ENCODE peak calls at places on chromosomes 6 and 20, in four cellular contexts. S is Calu3, D is PC-9, O is fibroblast of lung. A is an unnamed sample.

GRCh38 chr20:33431797-33432381 is 11.7 kb downstream of the SNTA1 start:
- DNase-seq in S (no peak), D (no peak), O (no peak), A (no peak)

GRCh38 chr20:31555203-31555602 is 41.0 kb downstream of the HM13 start:
- DNase-seq in S (no peak), D (no peak), O (no peak), A (no peak)

GRCh38 chr6:6654599-6655575 is 66.4 kb downstream of the LY86 start:
- DNase-seq in S (no peak), D (no peak), O (peak), A (no peak)

GRCh38 chr6:16576391-16577368 is 184.6 kb downstream of the ATXN1 start:
- DNase-seq in S (peak), D (no peak), O (no peak), A (no peak)

GRCh38 chr6:32772656-32773055 is 9.3 kb upstream of the HLA-DQB2 start:
- DNase-seq in S (no peak), D (no peak), O (no peak), A (no peak)

GRCh38 chr6:163014736-163015135 is 287.0 kb downstream of the PACRG start:
- DNase-seq in S (no peak), D (no peak), O (no peak), A (no peak)

GRCh38 chr6:166954118-166954713 is 2.1 kb downstream of the RNASET2 start:
- DNase-seq in S (no peak), D (no peak), O (no peak), A (no peak)

GRCh38 chr20:53332022-53332824 is 261.4 kb downstream of the ZNF217 start:
- DNase-seq in S (no peak), D (peak), O (no peak), A (no peak)

GRCh38 chr20:63518351-63518861 is 2.2 kb upstream of the PPDPF start:
- DNase-seq in S (no peak), D (no peak), O (no peak), A (no peak)

GRCh38 chr20:48094944-48095343 is 309.7 kb upstream of the SULF2 start:
- DNase-seq in S (no peak), D (no peak), O (no peak), A (no peak)

GRCh38 chr6:1704711-1705110 is 95.0 kb downstream of the FOXC1 start:
- DNase-seq in S (no peak), D (no peak), O (no peak), A (no peak)

GRCh38 chr20:47273591-47274235 is 82.8 kb downstream of the ZMYND8 start:
- DNase-seq in S (no peak), D (no peak), O (no peak), A (no peak)

GRCh38 chr6:146595981-146596731 is 2.6 kb upstream of the ADGB start:
- DNase-seq in S (no peak), D (no peak), O (no peak), A (no peak)

GRCh38 chr20:57991211-57991841 is 237.1 kb downstream of the ANKRD60 start:
- DNase-seq in S (peak), D (peak), O (no peak), A (peak)

GRCh38 chr20:60687213-60687612 is 564.8 kb upstream of the CDH4 start:
- DNase-seq in S (no peak), D (no peak), O (no peak), A (no peak)

GRCh38 chr6:12528581-12529363 is 187.8 kb upstream of the PHACTR1 start:
- DNase-seq in S (no peak), D (no peak), O (no peak), A (no peak)

GRCh38 chr6:157143885-157144795 is 179.2 kb downstream of the TMEM242 start:
- DNase-seq in S (no peak), D (no peak), O (peak), A (no peak)

GRCh38 chr6:153449279-153449678 is 318.2 kb upstream of the RGS17 start:
- DNase-seq in S (no peak), D (no peak), O (no peak), A (no peak)

GRCh38 chr6:116218866-116219265 is 35.0 kb downstream of the TSPYL4 start:
- DNase-seq in S (no peak), D (no peak), O (no peak), A (no peak)

GRCh38 chr6:67630146-67630545 is 1004.9 kb upstream of the ADGRB3 start:
- DNase-seq in S (no peak), D (no peak), O (peak), A (peak)

GRCh38 chr6:11804706-11805105 is 26.1 kb upstream of the ADTRP start:
- DNase-seq in S (no peak), D (no peak), O (no peak), A (no peak)

GRCh38 chr6:131685266-131685780 is 15.9 kb downstream of the OR2A4 start:
- DNase-seq in S (no peak), D (no peak), O (no peak), A (no peak)

A was measured in astrocyte of the cerebellum.